ENCODE peak calls at places on chromosomes 1 and 21, in eight cellular contexts. B is activated naive CD4-positive, alpha-beta T cell treated with anti-CD3 and anti-CD28 coated beads, Interleukin-2, amount 10 ng/mL, durations not matched to agents 7 days and 5 days; P is HFFc6; I is Karpas-422; H is A673; X is hepatocyte; F is epithelial cell of esophagus; E is right cardiac atrium. T is an unnamed sample.

GRCh38 chr21:39030127-39030884 is 152.9 kb downstream of the PSMG1 start:
- DNase-seq in B (no peak), P (no peak), I (no peak), H (no peak), X (no peak), F (peak; percentile 58), E (no peak), T (no peak)

GRCh38 chr1:64031191-64031590 is 172.2 kb upstream of the UBE2U start:
- DNase-seq in B (no peak), P (peak; percentile 29), I (no peak), H (no peak), X (no peak), F (no peak), E (no peak), T (no peak)

GRCh38 chr1:14649976-14650375 is 51.5 kb downstream of the KAZN start:
- DNase-seq in B (no peak), P (no peak), I (no peak), H (no peak), X (no peak), F (no peak), E (no peak), T (no peak)

GRCh38 chr1:94209425-94209824 is 28.0 kb downstream of the ARHGAP29 start:
- DNase-seq in B (no peak), P (no peak), I (no peak), H (no peak), X (no peak), F (peak; percentile 89), E (no peak), T (peak; percentile 25)

GRCh38 chr1:6485937-6486250 is 5.6 kb downstream of the PLEKHG5 start:
- DNase-seq in B (no peak), P (no peak), I (no peak), H (no peak), X (peak; percentile 49), F (peak; percentile 31), E (no peak), T (no peak)

GRCh38 chr21:42627527-42628289 is 25.7 kb upstream of the PDE9A start:
- DNase-seq in B (no peak), P (no peak), I (no peak), H (no peak), X (no peak), F (no peak), E (peak; percentile 86), T (no peak)

GRCh38 chr1:196207624-196208204 is 400.5 kb downstream of the KCNT2 start:
- DNase-seq in B (no peak), P (no peak), I (no peak), H (no peak), X (no peak), F (no peak), E (no peak), T (no peak)

GRCh38 chr1:7953850-7954609 is 7.5 kb upstream of the PARK7 start:
- DNase-seq in B (peak; percentile 87), P (no peak), I (peak; percentile 96), H (peak; percentile 82), X (no peak), F (peak; percentile 82), E (peak; percentile 99), T (peak; percentile 83)

GRCh38 chr21:33286600-33287456 is 20.7 kb downstream of the IL10RB start:
- DNase-seq in B (no peak), P (peak; percentile 33), I (no peak), H (no peak), X (no peak), F (peak; percentile 50), E (peak; percentile 81), T (peak; percentile 60)

GRCh38 chr1:208333676-208334075 is 89.5 kb upstream of the PLXNA2 start:
- DNase-seq in B (no peak), P (no peak), I (no peak), H (no peak), X (no peak), F (no peak), E (no peak), T (no peak)

T was measured in hepatic stellate cell.